ENCODE peak calls at places on chromosomes 16 and 17, in five cellular contexts. L is activated T-helper 9 cell treated with anti-CD3 and anti-CD28 coated beads, Interleukin-2, amount 50 U/mL, for 16 hours; R is stimulated activated CD4-positive, alpha-beta T cell treated with anti-CD3 and anti-CD28 coated beads, Interleukin-2, amount 100 ng/mL, for 48 hours; S is left cardiac atrium; Y is stimulated activated CD8-positive, alpha-beta memory T cell treated with anti-CD3 and anti-CD28 coated beads, Interleukin-12 subunit alpha, Interleukin-12 subunit beta, amount 100 ng/mL, for 4 hours. U is an unnamed sample.

GRCh38 chr17:40347319-40348135 is 17.0 kb downstream of the GJD3 start:
- DNase-seq in L (no peak), R (no peak), S (no peak), Y (no peak), U (no peak)

GRCh38 chr16:34078697-34079096 is 619.3 kb downstream of the TP53TG3F start:
- DNase-seq in L (no peak), R (no peak), S (no peak), Y (no peak), U (peak; percentile 5)

GRCh38 chr16:78675312-78675711 is 575.9 kb downstream of the WWOX start:
- DNase-seq in L (no peak), R (no peak), S (no peak), Y (no peak), U (no peak)

GRCh38 chr16:74759564-74759963 is 15.1 kb downstream of the FA2H start:
- DNase-seq in L (no peak), R (no peak), S (no peak), Y (no peak), U (no peak)

GRCh38 chr16:72876221-72876620 is 171.7 kb downstream of the ZFHX3 start:
- DNase-seq in L (no peak), R (no peak), S (peak; percentile 83), Y (no peak), U (peak; percentile 61)

GRCh38 chr17:9032151-9032550 is 10.8 kb downstream of the NTN1 start:
- DNase-seq in L (no peak), R (no peak), S (no peak), Y (no peak), U (no peak)

GRCh38 chr16:89014611-89015230 is 37.7 kb upstream of the CBFA2T3 start:
- DNase-seq in L (no peak), R (no peak), S (peak; percentile 13), Y (no peak), U (no peak)

GRCh38 chr16:69660166-69660565 is 66.2 kb downstream of the NQO1 start:
- DNase-seq in L (no peak), R (no peak), S (no peak), Y (no peak), U (no peak)

GRCh38 chr16:53704445-53704813 is 473 bp downstream of the FTO start:
- DNase-seq in L (no peak), R (no peak), S (no peak), Y (no peak), U (no peak)

GRCh38 chr17:5473906-5474305 is 5.1 kb upstream of the DHX33 start:
- DNase-seq in L (no peak), R (no peak), S (no peak), Y (no peak), U (no peak)

GRCh38 chr17:3885271-3885670 is 7.6 kb downstream of the CAMKK1 start:
- DNase-seq in L (no peak), R (no peak), S (no peak), Y (no peak), U (no peak)

GRCh38 chr16:31451681-31452351 is 7.5 kb upstream of the ARMC5 start:
- DNase-seq in L (no peak), R (no peak), S (peak; percentile 66), Y (no peak), U (no peak)

U was measured in AG04449.